ENCODE peak calls at places on chromosomes 1 and 21, in eight cellular contexts. One of them, this sample, is unnamed.

GRCh38 chr1:153548722-153549695 is at the start of gene S100A3:
- DNase-seq in sigmoid colon: peak; percentile 92
- DNase-seq in transverse colon: peak; percentile 51
- DNase-seq in GM12878: no peak
- DNase-seq in A549: peak; percentile 89
- DNase-seq in tibial nerve: peak; percentile 67
- DNase-seq in K562: no peak
- DNase-seq in suprapubic skin: peak; percentile 92
- DNase-seq in this sample: no peak

GRCh38 chr1:101288491-101288944 is 51.7 kb downstream of the S1PR1 start:
- DNase-seq in GM12878: peak; percentile 69
- DNase-seq in sigmoid colon: peak; percentile 75
- DNase-seq in suprapubic skin: peak; percentile 67
- DNase-seq in tibial nerve: peak; percentile 82
- DNase-seq in K562: peak; percentile 62
- DNase-seq in A549: peak; percentile 69
- DNase-seq in transverse colon: peak; percentile 68
- DNase-seq in this sample: peak; percentile 50

GRCh38 chr1:33165209-33165608 is 16.6 kb downstream of the TRIM62 start:
- DNase-seq in sigmoid colon: no peak
- DNase-seq in tibial nerve: no peak
- DNase-seq in transverse colon: no peak
- DNase-seq in GM12878: no peak
- DNase-seq in K562: peak; percentile 96
- DNase-seq in suprapubic skin: no peak
- DNase-seq in A549: no peak
- DNase-seq in this sample: no peak

GRCh38 chr1:61588736-61589381 is 136.1 kb downstream of the TM2D1 start:
- DNase-seq in suprapubic skin: no peak
- DNase-seq in A549: peak; percentile 73
- DNase-seq in sigmoid colon: no peak
- DNase-seq in GM12878: peak; percentile 3
- DNase-seq in K562: peak; percentile 69
- DNase-seq in tibial nerve: no peak
- DNase-seq in transverse colon: peak; percentile 64
- DNase-seq in this sample: peak; percentile 52

GRCh38 chr1:69913967-69914366 is 291.4 kb downstream of the LRRC40 start:
- DNase-seq in tibial nerve: no peak
- DNase-seq in suprapubic skin: no peak
- DNase-seq in A549: no peak
- DNase-seq in sigmoid colon: no peak
- DNase-seq in transverse colon: no peak
- DNase-seq in GM12878: no peak
- DNase-seq in K562: no peak
- DNase-seq in this sample: no peak

GRCh38 chr1:147539122-147539575 is 2.2 kb upstream of the BCL9 start:
- DNase-seq in A549: peak; percentile 85
- DNase-seq in transverse colon: no peak
- DNase-seq in sigmoid colon: peak; percentile 72
- DNase-seq in suprapubic skin: no peak
- DNase-seq in tibial nerve: peak; percentile 25
- DNase-seq in K562: peak; percentile 17
- DNase-seq in GM12878: no peak
- DNase-seq in this sample: peak; percentile 42

GRCh38 chr21:31524140-31524539 is 135.4 kb upstream of the SOD1 start:
- DNase-seq in transverse colon: no peak
- DNase-seq in sigmoid colon: no peak
- DNase-seq in suprapubic skin: no peak
- DNase-seq in GM12878: no peak
- DNase-seq in tibial nerve: no peak
- DNase-seq in A549: peak; percentile 19
- DNase-seq in K562: no peak
- DNase-seq in this sample: no peak

GRCh38 chr1:240706150-240706904 is 94.4 kb upstream of the GREM2 start:
- DNase-seq in transverse colon: no peak
- DNase-seq in GM12878: no peak
- DNase-seq in sigmoid colon: no peak
- DNase-seq in suprapubic skin: no peak
- DNase-seq in A549: no peak
- DNase-seq in K562: no peak
- DNase-seq in tibial nerve: peak; percentile 33
- DNase-seq in this sample: no peak

GRCh38 chr1:6351480-6352137 is 42.0 kb downstream of the ACOT7 start:
- DNase-seq in GM12878: no peak
- DNase-seq in sigmoid colon: peak; percentile 74
- DNase-seq in transverse colon: peak; percentile 81
- DNase-seq in suprapubic skin: no peak
- DNase-seq in A549: no peak
- DNase-seq in K562: no peak
- DNase-seq in tibial nerve: no peak
- DNase-seq in this sample: no peak

GRCh38 chr1:84505167-84506001 is 802 bp upstream of the SPATA1 start:
- DNase-seq in K562: peak; percentile 76
- DNase-seq in A549: no peak
- DNase-seq in suprapubic skin: no peak
- DNase-seq in transverse colon: peak; percentile 13
- DNase-seq in GM12878: no peak
- DNase-seq in sigmoid colon: peak; percentile 85
- DNase-seq in tibial nerve: peak; percentile 46
- DNase-seq in this sample: no peak

GRCh38 chr1:185439727-185440415 is 122.8 kb upstream of the IVNS1ABP start:
- DNase-seq in GM12878: peak; percentile 20
- DNase-seq in K562: no peak
- DNase-seq in tibial nerve: no peak
- DNase-seq in suprapubic skin: no peak
- DNase-seq in A549: peak; percentile 77
- DNase-seq in sigmoid colon: no peak
- DNase-seq in transverse colon: no peak
- DNase-seq in this sample: no peak

GRCh38 chr1:27655151-27655929 is 16.7 kb downstream of the IFI6 start:
- DNase-seq in tibial nerve: no peak
- DNase-seq in transverse colon: no peak
- DNase-seq in A549: no peak
- DNase-seq in GM12878: no peak
- DNase-seq in sigmoid colon: no peak
- DNase-seq in suprapubic skin: no peak
- DNase-seq in K562: no peak
- DNase-seq in this sample: no peak

GRCh38 chr21:45637883-45638282 is 5.6 kb upstream of the PCBP3 start:
- DNase-seq in suprapubic skin: no peak
- DNase-seq in GM12878: no peak
- DNase-seq in sigmoid colon: no peak
- DNase-seq in transverse colon: no peak
- DNase-seq in A549: no peak
- DNase-seq in tibial nerve: no peak
- DNase-seq in K562: no peak
- DNase-seq in this sample: no peak

GRCh38 chr1:46099215-46099614 is 33.2 kb downstream of the PIK3R3 start:
- DNase-seq in suprapubic skin: no peak
- DNase-seq in tibial nerve: no peak
- DNase-seq in GM12878: no peak
- DNase-seq in A549: no peak
- DNase-seq in transverse colon: no peak
- DNase-seq in K562: no peak
- DNase-seq in sigmoid colon: no peak
- DNase-seq in this sample: no peak

GRCh38 chr1:20771780-20772179 is 15.3 kb downstream of the HP1BP3 start:
- DNase-seq in tibial nerve: no peak
- DNase-seq in A549: no peak
- DNase-seq in suprapubic skin: no peak
- DNase-seq in sigmoid colon: no peak
- DNase-seq in GM12878: no peak
- DNase-seq in K562: no peak
- DNase-seq in transverse colon: no peak
- DNase-seq in this sample: no peak

DNA sequence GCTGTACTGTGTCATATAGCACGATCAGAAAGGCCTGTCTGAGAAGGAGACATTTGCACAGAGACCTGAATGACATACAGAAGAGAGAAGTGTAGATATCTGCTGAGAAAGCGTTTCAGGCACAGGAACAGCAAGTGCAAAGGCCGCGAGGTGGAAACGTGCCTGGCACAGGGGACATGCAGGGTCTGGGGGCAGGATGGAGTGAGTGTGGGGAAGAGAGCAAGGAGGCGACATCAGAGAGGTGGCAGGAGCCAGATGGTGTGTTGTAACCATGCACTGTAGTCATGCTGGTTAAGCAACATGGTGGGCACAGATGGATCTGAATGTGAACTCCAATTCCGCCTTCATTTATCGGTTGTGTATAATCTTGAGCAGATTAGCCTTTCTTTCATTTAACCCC is 13.0 kb downstream of the KRTCAP2 start:
- DNase-seq in tibial nerve: no peak
- DNase-seq in suprapubic skin: peak; percentile 9
- DNase-seq in A549: no peak
- DNase-seq in K562: no peak
- DNase-seq in transverse colon: no peak
- DNase-seq in sigmoid colon: peak; percentile 34
- DNase-seq in GM12878: no peak
- DNase-seq in this sample: no peak
- TF ChIP-seq EP300 in tibial nerve: no peak
- TF ChIP-seq EP300 in suprapubic skin: no peak
- TF ChIP-seq EP300 in A549: no peak
- TF ChIP-seq EP300 in K562: no peak
- TF ChIP-seq EP300 in transverse colon: no peak
- TF ChIP-seq EP300 in sigmoid colon: no peak
- TF ChIP-seq EP300 in GM12878: no peak
- TF ChIP-seq EP300 in this sample: no peak

DNA sequence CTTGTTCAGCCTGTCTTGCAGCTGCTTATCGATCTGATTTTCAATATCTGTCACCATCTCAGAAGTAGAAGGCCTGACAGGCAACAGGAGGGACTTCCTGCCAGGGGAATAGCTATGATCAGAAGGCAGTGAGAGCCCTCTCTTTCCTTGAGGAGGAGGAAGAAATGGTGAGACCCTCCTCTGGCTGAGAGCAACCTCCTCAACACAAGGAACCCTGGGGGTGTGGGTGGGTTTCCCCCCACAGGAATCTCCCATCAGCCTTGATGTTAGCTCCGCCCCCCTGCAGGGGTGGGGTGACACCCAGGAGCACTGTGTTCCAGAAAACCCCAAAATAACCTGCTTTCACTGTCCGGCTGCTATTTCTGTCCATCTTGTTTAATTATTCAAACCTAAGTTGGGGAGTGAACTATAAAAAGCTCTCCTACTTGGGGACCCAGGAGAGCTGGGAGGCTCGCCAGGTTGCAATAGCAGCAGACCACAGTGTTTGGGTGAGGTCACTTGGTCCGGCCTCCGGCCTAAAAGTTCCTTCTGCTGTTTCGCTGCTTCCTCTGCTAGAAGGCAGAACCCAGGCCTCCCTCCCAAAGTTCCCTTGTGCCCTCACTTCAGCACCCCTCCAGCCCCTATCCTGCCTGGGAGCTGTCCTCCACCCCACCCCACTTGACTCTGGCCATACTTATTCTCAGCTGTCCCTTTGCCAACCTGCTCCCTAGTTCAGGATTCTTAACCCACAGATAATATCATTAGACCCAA is 7.8 kb upstream of the MEF2D start:
- DNase-seq in GM12878: no peak
- DNase-seq in A549: no peak
- DNase-seq in sigmoid colon: peak; percentile 95
- DNase-seq in suprapubic skin: peak; percentile 79
- DNase-seq in transverse colon: peak; percentile 76
- DNase-seq in K562: no peak
- DNase-seq in tibial nerve: peak; percentile 73
- DNase-seq in this sample: peak; percentile 78
- TF ChIP-seq POLR2A in GM12878: no peak
- TF ChIP-seq POLR2A in A549: no peak
- TF ChIP-seq POLR2A in sigmoid colon: peak; percentile 28
- TF ChIP-seq POLR2A in suprapubic skin: no peak
- TF ChIP-seq POLR2A in transverse colon: no peak
- TF ChIP-seq POLR2A in K562: no peak
- TF ChIP-seq POLR2A in tibial nerve: peak; percentile 21
- TF ChIP-seq POLR2A in this sample: peak; percentile 11

GRCh38 chr1:111540928-111541327 is 37.5 kb upstream of the ADORA3 start:
- DNase-seq in transverse colon: no peak
- DNase-seq in tibial nerve: no peak
- DNase-seq in GM12878: no peak
- DNase-seq in suprapubic skin: no peak
- DNase-seq in K562: no peak
- DNase-seq in A549: no peak
- DNase-seq in sigmoid colon: no peak
- DNase-seq in this sample: no peak

GRCh38 chr1:111538343-111539035 is 35.1 kb upstream of the ADORA3 start:
- DNase-seq in GM12878: no peak
- DNase-seq in suprapubic skin: no peak
- DNase-seq in tibial nerve: no peak
- DNase-seq in A549: no peak
- DNase-seq in K562: no peak
- DNase-seq in sigmoid colon: no peak
- DNase-seq in transverse colon: peak; percentile 16
- DNase-seq in this sample: no peak

DNA sequence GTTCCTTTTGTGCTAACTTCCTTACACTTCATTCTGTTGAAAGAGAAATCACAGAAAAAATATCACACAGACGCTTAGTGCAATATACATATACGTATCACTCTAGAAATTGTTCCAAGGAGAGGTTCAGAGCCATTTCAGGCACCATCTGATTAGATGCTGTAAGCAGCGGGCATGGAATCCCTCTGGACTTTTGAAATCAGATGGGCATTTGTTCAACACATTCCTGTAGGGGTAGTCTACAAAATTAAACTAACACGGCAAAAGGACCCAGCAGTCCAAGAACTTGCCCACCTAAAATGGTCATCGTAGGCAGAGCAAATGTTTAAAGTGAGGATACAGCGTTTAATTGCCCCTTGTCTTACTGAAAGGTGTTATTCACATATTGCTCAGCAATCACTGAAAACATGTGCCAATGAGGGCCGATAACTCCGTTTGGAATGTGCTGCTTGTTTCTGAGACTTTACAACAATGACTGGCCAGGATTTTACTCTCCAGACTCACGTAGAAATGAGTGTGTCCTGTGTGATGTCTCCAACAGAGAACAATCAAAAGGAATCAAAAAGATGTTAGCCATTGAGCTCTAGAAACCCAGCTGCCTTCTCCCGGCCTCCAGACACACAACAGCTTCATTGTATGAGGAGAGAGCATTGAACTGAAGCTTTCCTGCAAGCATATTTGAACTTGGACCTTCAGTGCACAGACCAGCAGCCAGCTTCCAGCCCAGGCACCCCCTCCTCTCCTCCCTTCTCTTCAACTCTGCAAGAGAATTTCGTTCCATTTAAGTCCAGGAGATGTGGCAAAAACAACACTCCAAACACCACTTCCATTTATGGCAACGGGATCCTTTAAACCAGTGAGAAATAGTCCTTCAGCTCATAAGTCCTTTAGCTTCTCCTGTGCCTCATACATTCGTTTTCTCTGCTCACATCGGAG is 32.1 kb upstream of the ADORA3 start:
- DNase-seq in A549: no peak
- DNase-seq in transverse colon: no peak
- DNase-seq in K562: no peak
- DNase-seq in tibial nerve: no peak
- DNase-seq in GM12878: no peak
- DNase-seq in sigmoid colon: peak; percentile 69
- DNase-seq in suprapubic skin: no peak
- DNase-seq in this sample: no peak
- H3K4me1 ChIP-seq in A549: peaks cover 6% of the 10 kb centered on the region
- H3K4me1 ChIP-seq in transverse colon: peaks cover 16% of the 10 kb centered on the region
- H3K4me1 ChIP-seq in K562: no peaks in the 10 kb centered on the region
- H3K4me1 ChIP-seq in tibial nerve: peaks cover 34% of the 10 kb centered on the region
- H3K4me1 ChIP-seq in GM12878: no peaks in the 10 kb centered on the region
- H3K4me1 ChIP-seq in sigmoid colon: peaks cover 31% of the 10 kb centered on the region
- H3K4me1 ChIP-seq in suprapubic skin: no peaks in the 10 kb centered on the region
- H3K4me1 ChIP-seq in this sample: no peaks in the 10 kb centered on the region

GRCh38 chr1:170687625-170688024 is 23.7 kb downstream of the PRRX1 start:
- DNase-seq in GM12878: no peak
- DNase-seq in A549: no peak
- DNase-seq in K562: no peak
- DNase-seq in transverse colon: no peak
- DNase-seq in tibial nerve: no peak
- DNase-seq in suprapubic skin: no peak
- DNase-seq in sigmoid colon: no peak
- DNase-seq in this sample: no peak
- TF ChIP-seq EP300 in GM12878: no peak
- TF ChIP-seq EP300 in A549: no peak
- TF ChIP-seq EP300 in K562: no peak
- TF ChIP-seq EP300 in transverse colon: no peak
- TF ChIP-seq EP300 in tibial nerve: no peak
- TF ChIP-seq EP300 in suprapubic skin: no peak
- TF ChIP-seq EP300 in sigmoid colon: no peak
- TF ChIP-seq EP300 in this sample: no peak